ENCODE peak calls at places on chromosomes 2 and 18, in four cellular contexts. O, L, R and H are unnamed samples.

GRCh38 chr2:95074663-95075439 is 46.8 kb downstream of the MRPS5 start:
- DNase-seq in O (no peak), L (no peak), R (no peak), H (no peak)

GRCh38 chr18:40094441-40094840 is 1860.6 kb upstream of the PIK3C3 start:
- DNase-seq in O (no peak), L (no peak), R (no peak), H (no peak)

GRCh38 chr2:77922567-77922966 is 400.4 kb upstream of the LRRTM4 start:
- DNase-seq in O (no peak), L (no peak), R (no peak), H (no peak)

GRCh38 chr2:173400760-173401159 is 46.1 kb downstream of the CDCA7 start:
- DNase-seq in O (no peak), L (no peak), R (no peak), H (no peak)

GRCh38 chr2:64404002-64404731 is 49.8 kb upstream of the LGALSL start:
- DNase-seq in O (peak; percentile 76), L (peak; percentile 70), R (peak; percentile 91), H (peak; percentile 90)

GRCh38 chr2:70984576-70985282 is 6.3 kb downstream of the ANKRD53 start:
- DNase-seq in O (peak; percentile 42), L (peak; percentile 76), R (peak; percentile 78), H (peak; percentile 69)

GRCh38 chr2:207505728-207506127 is 24.0 kb upstream of the CREB1 start:
- DNase-seq in O (no peak), L (no peak), R (no peak), H (no peak)

GRCh38 chr2:120737802-120738516 is 2.3 kb downstream of the GLI2 start:
- DNase-seq in O (peak; percentile 24), L (peak; percentile 71), R (no peak), H (no peak)

GRCh38 chr2:70995227-70995729 is 605 bp upstream of the TEX261 start:
- DNase-seq in O (peak; percentile 45), L (peak; percentile 37), R (peak; percentile 26), H (no peak)

GRCh38 chr18:9779630-9780029 is 71.5 kb downstream of the RAB31 start:
- DNase-seq in O (no peak), L (peak; percentile 27), R (peak; percentile 90), H (peak; percentile 80)

GRCh38 chr18:9787126-9787525 is 79.0 kb downstream of the RAB31 start:
- DNase-seq in O (no peak), L (no peak), R (no peak), H (no peak)

GRCh38 chr18:9788140-9788539 is 80.0 kb downstream of the RAB31 start:
- DNase-seq in O (no peak), L (no peak), R (no peak), H (no peak)

GRCh38 chr18:9787716-9788115 is 79.6 kb downstream of the RAB31 start:
- DNase-seq in O (no peak), L (no peak), R (no peak), H (no peak)

GRCh38 chr18:9782073-9782857 is 74.2 kb downstream of the RAB31 start:
- DNase-seq in O (no peak), L (no peak), R (peak; percentile 73), H (no peak)
- TF ChIP-seq POLR2A in O (no peak), L (no peak), R (peak; percentile 20), H (no peak)

DNA sequence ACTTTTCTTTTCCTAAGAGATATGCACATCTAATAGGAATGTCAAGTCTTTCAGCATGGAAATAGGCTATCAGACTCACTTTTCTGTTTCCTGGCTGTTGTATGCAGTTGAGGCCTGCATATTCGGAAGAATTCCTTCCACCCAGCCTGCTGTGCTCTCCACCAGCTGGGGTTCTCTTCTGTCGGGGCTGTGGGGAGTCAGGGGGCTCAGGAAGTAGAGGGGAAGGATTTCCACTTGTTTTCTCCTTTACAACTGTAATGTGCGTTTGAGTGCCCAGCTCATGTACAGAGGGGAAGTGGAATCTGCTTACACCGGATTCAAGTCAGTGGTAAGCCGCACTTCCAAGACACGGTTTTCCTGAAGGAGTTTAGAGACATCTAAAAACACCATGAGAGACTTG is 90.2 kb downstream of the MTCL1 start:
- DNase-seq in O (no peak), L (no peak), R (no peak), H (no peak)
- H3K4me1 ChIP-seq in O (peaks cover 40% of the 10 kb centered on the region), L (peaks cover 61% of the 10 kb centered on the region), R (no peaks in the 10 kb centered on the region), H (no peaks in the 10 kb centered on the region)

GRCh38 chr18:572499-573289 is 7.5 kb upstream of the CETN1 start:
- DNase-seq in O (no peak), L (no peak), R (no peak), H (no peak)
- TF ChIP-seq CTCF in O (no peak), L (no peak), R (no peak), H (no peak)

GRCh38 chr2:96146881-96147592 is 1.8 kb upstream of the DUSP2 start:
- DNase-seq in O (no peak), L (no peak), R (peak; percentile 88), H (peak; percentile 38)

GRCh38 chr2:96143848-96144480 is 1.3 kb downstream of the DUSP2 start:
- DNase-seq in O (no peak), L (peak; percentile 48), R (no peak), H (no peak)

GRCh38 chr2:96146151-96146880 is 1.1 kb upstream of the DUSP2 start:
- DNase-seq in O (peak; percentile 47), L (peak; percentile 47), R (peak; percentile 46), H (peak; percentile 70)

GRCh38 chr2:96144481-96145027 is 686 bp downstream of the DUSP2 start:
- DNase-seq in O (no peak), L (no peak), R (no peak), H (peak; percentile 49)

DNA sequence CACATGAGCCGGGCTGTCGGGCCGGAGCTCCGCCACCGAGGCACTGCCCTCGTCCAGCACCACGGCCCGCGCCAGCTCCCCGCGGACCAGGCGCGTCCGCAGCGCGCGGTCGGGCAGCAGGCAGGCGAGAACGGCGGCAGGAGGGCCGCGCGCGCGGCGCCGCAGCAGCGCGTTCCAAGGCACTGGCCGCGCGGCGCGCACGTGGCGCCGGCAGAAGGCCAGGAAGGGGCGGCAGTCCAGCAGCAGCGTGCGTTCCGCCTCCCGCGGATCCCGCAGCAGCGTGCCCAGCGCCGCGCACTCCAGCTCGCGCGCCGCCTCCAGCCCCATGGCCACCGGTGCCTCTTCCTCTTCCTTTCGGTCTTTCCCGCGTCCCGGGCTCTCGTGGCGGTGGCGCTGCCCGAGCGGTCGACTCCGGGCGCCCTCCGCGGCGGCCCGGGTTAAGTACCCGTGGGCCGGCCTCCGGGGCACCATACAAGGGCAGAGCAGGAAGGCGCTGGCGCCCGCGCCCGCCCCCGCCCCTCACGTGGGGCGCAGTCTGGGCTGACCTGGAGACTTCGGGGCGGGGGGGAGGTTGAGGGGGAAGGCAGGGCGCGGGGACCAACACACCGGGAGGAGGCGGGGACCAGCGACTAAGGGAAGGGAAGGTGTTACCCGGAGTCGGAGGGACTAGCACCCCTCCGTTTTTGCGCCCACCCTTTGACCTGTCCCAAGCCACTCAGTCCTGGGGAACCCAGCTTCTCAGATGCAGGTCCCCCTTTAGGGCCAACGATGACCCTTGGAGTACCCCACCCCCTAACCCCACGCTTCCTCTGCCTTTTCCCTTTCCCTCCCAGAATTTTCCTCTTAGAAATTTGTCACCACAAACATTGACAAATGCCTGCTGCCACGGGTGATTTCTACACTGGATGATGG is at the start of gene DUSP2:
- DNase-seq in O (peak; percentile 85), L (peak; percentile 82), R (peak; percentile 79), H (peak; percentile 83)
- TF ChIP-seq POLR2A in O (no peak), L (no peak), R (peak; percentile 50), H (peak; percentile 79)

GRCh38 chr2:105886680-105887079 is 142.0 kb downstream of the NCK2 start:
- DNase-seq in O (no peak), L (no peak), R (no peak), H (no peak)

GRCh38 chr2:105887246-105887645 is 142.5 kb downstream of the NCK2 start:
- DNase-seq in O (no peak), L (no peak), R (no peak), H (no peak)

GRCh38 chr2:105889046-105889445 is 144.3 kb downstream of the NCK2 start:
- DNase-seq in O (no peak), L (no peak), R (no peak), H (no peak)

GRCh38 chr2:105890856-105891255 is 146.1 kb downstream of the NCK2 start:
- DNase-seq in O (no peak), L (no peak), R (no peak), H (no peak)

GRCh38 chr2:105888625-105889024 is 143.9 kb downstream of the NCK2 start:
- DNase-seq in O (no peak), L (no peak), R (no peak), H (no peak)
- H3K4me1 ChIP-seq in O (peaks cover 31% of the 10 kb centered on the region), L (peaks cover 67% of the 10 kb centered on the region), R (peaks cover 38% of the 10 kb centered on the region), H (no peaks in the 10 kb centered on the region)

DNA sequence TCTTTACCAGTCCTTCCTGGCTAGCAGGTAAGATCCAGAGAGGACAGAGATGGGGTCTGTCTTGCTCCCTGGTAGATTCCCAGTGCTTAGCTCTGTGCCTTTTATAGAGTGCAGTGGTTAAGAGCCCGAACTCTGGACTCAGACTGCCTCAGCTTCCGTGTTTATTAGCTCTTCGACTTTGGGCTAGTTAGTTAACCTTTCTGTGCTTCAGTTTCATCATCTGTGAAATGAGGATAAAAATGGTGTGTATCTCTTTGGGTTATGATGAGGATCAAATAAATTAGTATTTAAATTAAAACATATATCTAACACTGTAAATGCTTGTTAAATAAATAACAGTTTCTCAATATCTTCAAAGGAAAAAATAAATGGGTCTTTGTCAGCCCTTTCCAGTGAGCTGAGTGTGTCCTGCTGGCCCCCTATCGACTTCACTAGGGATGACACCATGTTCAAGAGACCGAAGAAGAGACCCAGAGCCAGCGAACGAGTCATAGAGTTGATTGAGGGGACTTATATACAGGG is 38.2 kb downstream of the CERS6 start:
- DNase-seq in O (no peak), L (no peak), R (no peak), H (no peak)
- TF ChIP-seq CTCF in O (no peak), L (no peak), R (no peak), H (peak; percentile 35)

DNA sequence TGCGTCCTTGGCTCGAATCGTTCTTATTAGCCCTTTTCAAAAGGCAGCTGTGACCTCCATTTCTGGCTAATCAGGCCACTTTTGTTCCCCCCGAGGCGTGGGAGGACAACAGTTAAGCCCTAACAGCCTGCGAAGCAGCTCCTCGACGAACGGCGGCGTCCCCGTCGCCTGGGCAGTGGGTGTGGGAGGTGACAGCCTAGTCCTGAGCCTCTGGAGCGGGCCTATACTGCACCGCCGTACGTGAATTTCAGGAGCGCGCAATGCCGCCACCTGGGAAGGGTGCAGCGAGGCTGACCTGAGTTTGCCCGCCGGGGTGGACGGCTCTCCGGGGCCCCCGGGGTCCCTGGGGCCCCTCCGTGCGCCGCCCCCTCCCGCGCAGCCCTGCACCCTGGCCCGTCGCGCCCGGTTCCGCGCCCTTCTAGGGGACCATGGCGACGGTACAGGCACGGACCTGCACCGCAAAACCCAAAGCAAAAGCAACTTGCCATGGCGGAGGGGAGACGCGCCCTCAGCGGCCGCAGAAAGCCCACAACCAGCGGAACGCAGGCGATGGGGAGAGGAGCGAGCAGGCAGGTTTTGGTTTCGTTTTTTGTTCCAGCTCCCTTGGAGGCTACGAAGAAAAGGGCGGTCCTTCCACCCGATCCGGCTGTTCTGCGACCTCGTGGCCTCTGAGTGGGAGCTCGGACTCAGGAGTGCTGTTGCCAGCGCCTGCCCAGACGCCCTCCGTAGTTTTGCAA is at the start of gene RBM43:
- DNase-seq in O (peak; percentile 90), L (peak; percentile 82), R (peak; percentile 95), H (peak; percentile 92)
- TF ChIP-seq POLR2A in O (no peak), L (no peak), R (peak; percentile 84), H (peak; percentile 59)

GRCh38 chr2:101734511-101735165 is 37.1 kb downstream of the MAP4K4 start:
- DNase-seq in O (no peak), L (no peak), R (no peak), H (no peak)
- H3K4me1 ChIP-seq in O (peaks cover 26% of the 10 kb centered on the region), L (peaks cover 85% of the 10 kb centered on the region), R (peaks cover 50% of the 10 kb centered on the region), H (peaks cover 59% of the 10 kb centered on the region)